ENCODE peak calls at places on chromosomes 5 and 9, in nine cellular contexts. K is H54, V is NCI-H524, E is NCI-H1092, F is NCI-H1694, Q is type B pancreatic cell, B is GM23248, X is GDM1, L is fibroblast of the aortic adventitia. M is an unnamed sample.

GRCh38 chr9:127809562-127810377 is 7.1 kb downstream of the FPGS start:
- DNase-seq in V (no peak), E (no peak), K (no peak), F (no peak), B (peak), Q (no peak), L (no peak), X (no peak), M (no peak)

GRCh38 chr5:142979636-142980035 is 209.5 kb downstream of the ARHGAP26 start:
- DNase-seq in V (no peak), K (no peak), Q (no peak), B (no peak), F (no peak), L (no peak), E (no peak), X (no peak), M (peak)

GRCh38 chr9:101881508-101881907 is 143.1 kb upstream of the GRIN3A start:
- DNase-seq in X (no peak), F (no peak), E (no peak), K (no peak), L (no peak), V (no peak), Q (no peak), B (no peak), M (no peak)

GRCh38 chr5:181170996-181171395 is 23.6 kb downstream of the OR2V2 start:
- DNase-seq in K (no peak), X (no peak), B (peak), E (no peak), F (no peak), L (no peak), Q (no peak), V (no peak), M (peak)

GRCh38 chr5:144183254-144183889 is 12.7 kb downstream of the KCTD16 start:
- DNase-seq in X (no peak), V (peak), K (no peak), F (peak), B (peak), Q (no peak), E (peak), L (peak), M (peak)

GRCh38 chr5:10250804-10251276 is 760 bp downstream of the CCT5 start:
- DNase-seq in V (peak), E (no peak), L (peak), F (no peak), B (peak), X (no peak), Q (no peak), K (no peak), M (peak)

GRCh38 chr9:121822093-121823085 is 171.0 kb downstream of the DAB2IP start:
- DNase-seq in X (no peak), V (peak), K (no peak), L (no peak), Q (peak), F (peak), B (no peak), E (no peak), M (no peak)

GRCh38 chr9:5622019-5622418 is 6.9 kb upstream of the RIC1 start:
- DNase-seq in B (peak), Q (no peak), X (no peak), V (no peak), K (no peak), E (no peak), L (peak), F (no peak), M (peak)

GRCh38 chr9:8648271-8648670 is 848.7 kb upstream of the DMAC1 start:
- DNase-seq in Q (no peak), E (no peak), L (peak), F (no peak), K (no peak), X (no peak), B (no peak), V (no peak), M (no peak)

GRCh38 chr5:116544542-116545241 is 29.9 kb downstream of the SEMA6A start:
- DNase-seq in X (no peak), B (no peak), V (no peak), E (no peak), K (no peak), L (no peak), F (no peak), Q (no peak), M (no peak)

GRCh38 chr5:61669531-61669930 is 337.5 kb downstream of the ZSWIM6 start:
- DNase-seq in B (peak), E (no peak), F (no peak), X (no peak), Q (no peak), K (no peak), V (no peak), L (no peak), M (no peak)

GRCh38 chr9:88922091-88922490 is 69.2 kb upstream of the S1PR3 start:
- DNase-seq in E (no peak), L (no peak), X (no peak), Q (no peak), V (no peak), K (no peak), B (no peak), F (no peak), M (no peak)

GRCh38 chr5:17004441-17005086 is 68.5 kb upstream of the MYO10 start:
- DNase-seq in Q (no peak), B (no peak), X (no peak), E (no peak), L (no peak), F (no peak), K (no peak), V (no peak), M (no peak)

GRCh38 chr9:127158995-127159801 is 36.8 kb upstream of the ANGPTL2 start:
- DNase-seq in F (no peak), E (no peak), V (peak), K (peak), B (peak), Q (peak), X (no peak), L (peak), M (peak)

GRCh38 chr5:72325566-72326297 is 5.6 kb downstream of the PTCD2 start:
- DNase-seq in K (peak), L (peak), Q (no peak), B (peak), X (no peak), V (no peak), F (peak), E (no peak), M (peak)

GRCh38 chr9:16884952-16885513 is 14.6 kb upstream of the BNC2 start:
- DNase-seq in K (no peak), E (no peak), V (no peak), F (no peak), Q (no peak), B (peak), L (peak), X (no peak), M (peak)

GRCh38 chr5:74233571-74233970 is 407.0 kb downstream of the ENC1 start:
- DNase-seq in V (no peak), K (no peak), X (no peak), E (no peak), L (peak), F (no peak), B (peak), Q (no peak), M (peak)

GRCh38 chr5:120375248-120375647 is 88.9 kb upstream of the PRR16 start:
- DNase-seq in E (no peak), Q (no peak), L (peak), V (no peak), B (peak), X (no peak), K (no peak), F (no peak), M (no peak)

GRCh38 chr9:128903871-128904371 is 16.9 kb upstream of the PHYHD1 start:
- DNase-seq in L (no peak), F (no peak), X (no peak), B (peak), K (no peak), E (no peak), V (no peak), Q (no peak), M (peak)

GRCh38 chr5:146039420-146039819 is 66.0 kb downstream of the PLAC8L1 start:
- DNase-seq in F (no peak), V (no peak), K (no peak), B (no peak), L (no peak), Q (no peak), E (no peak), X (no peak), M (no peak)